ENCODE peak calls at places on chromosomes 4 and X, in four cellular contexts. Q, S, X and O are unnamed samples.

GRCh38 chr4:7299908-7300710 is 107.8 kb downstream of the SORCS2 start:
- DNase-seq in Q (no peak), S (no peak), X (no peak), O (no peak)

GRCh38 chr4:169037491-169037890 is 27.4 kb upstream of the CBR4 start:
- DNase-seq in Q (no peak), S (no peak), X (no peak), O (no peak)

GRCh38 chr4:138406881-138407280 is 164.7 kb upstream of the SLC7A11 start:
- DNase-seq in Q (no peak), S (peak; percentile 69), X (no peak), O (no peak)

GRCh38 chr4:20543131-20543530 is 157.1 kb upstream of the PACRGL start:
- DNase-seq in Q (no peak), S (no peak), X (no peak), O (no peak)

GRCh38 chrX:19040373-19040772 is 56.5 kb upstream of the PHKA2 start:
- DNase-seq in Q (peak; percentile 6), S (no peak), X (no peak), O (no peak)

GRCh38 chr4:13694256-13694655 is 66.7 kb upstream of the BOD1L1 start:
- DNase-seq in Q (no peak), S (no peak), X (no peak), O (no peak)

GRCh38 chrX:36909584-36909983 is 98.6 kb upstream of the FAM47C start:
- DNase-seq in Q (no peak), S (peak; percentile 27), X (no peak), O (peak; percentile 39)

GRCh38 chr4:154073107-154073817 is 284.4 kb upstream of the SFRP2 start:
- DNase-seq in Q (peak; percentile 3), S (peak; percentile 80), X (no peak), O (peak; percentile 20)

GRCh38 chrX:56729152-56729557 is at the start of gene NBDY:
- DNase-seq in Q (peak; percentile 57), S (peak; percentile 55), X (peak; percentile 33), O (no peak)

GRCh38 chr4:54322817-54323417 is 93.8 kb downstream of the PDGFRA start:
- DNase-seq in Q (peak; percentile 79), S (peak; percentile 80), X (peak; percentile 67), O (peak; percentile 46)

GRCh38 chr4:52954771-52955170 is 92.7 kb downstream of the RASL11B start:
- DNase-seq in Q (no peak), S (no peak), X (no peak), O (no peak)

GRCh38 chr4:69999420-69999819 is 3.7 kb downstream of the STATH start:
- DNase-seq in Q (peak; percentile 5), S (peak; percentile 19), X (no peak), O (no peak)

GRCh38 chrX:74536142-74537010 is 78.0 kb downstream of the RLIM start:
- DNase-seq in Q (peak; percentile 54), S (peak; percentile 86), X (peak; percentile 78), O (peak; percentile 57)

GRCh38 chrX:19682712-19683331 is 167.5 kb upstream of the MAP3K15 start:
- DNase-seq in Q (peak; percentile 66), S (peak; percentile 96), X (peak; percentile 68), O (peak; percentile 90)

GRCh38 chrX:12496343-12496742 is 294.9 kb upstream of the PRPS2 start:
- DNase-seq in Q (no peak), S (no peak), X (no peak), O (no peak)

GRCh38 chrX:23844502-23845138 is 61.6 kb downstream of the SAT1 start:
- DNase-seq in Q (no peak), S (peak; percentile 59), X (peak; percentile 49), O (no peak)

GRCh38 chr4:183260491-183261151 is 59.5 kb downstream of the CLDN22 start:
- DNase-seq in Q (no peak), S (no peak), X (peak; percentile 46), O (no peak)

GRCh38 chrX:87626996-87627395 is 109.4 kb downstream of the KLHL4 start:
- DNase-seq in Q (no peak), S (no peak), X (no peak), O (no peak)
- H3K4me3 ChIP-seq in Q (no peak overlapping the region), S (no peak overlapping the region), X (no peak overlapping the region), O (no peak overlapping the region)

DNA sequence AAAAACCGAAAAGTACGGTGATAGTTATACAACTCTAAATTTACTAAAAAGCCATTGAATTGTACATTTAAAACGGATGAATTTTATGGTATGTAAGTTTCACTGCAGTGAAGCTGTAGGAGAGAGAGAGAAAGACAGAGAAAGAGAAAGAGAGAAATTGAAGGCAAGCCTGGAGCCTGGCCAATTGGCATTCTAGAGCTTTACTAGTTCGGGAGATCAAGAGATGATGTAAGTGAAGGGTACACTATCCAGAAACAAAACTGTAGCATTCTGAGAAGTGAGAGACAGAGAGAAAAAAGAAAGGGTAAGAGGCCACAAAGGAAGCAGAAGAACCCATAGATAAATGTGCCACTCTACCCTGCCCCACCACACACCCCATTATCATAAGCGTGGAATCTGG is 123.1 kb upstream of the PLS3 start:
- DNase-seq in Q (no peak), S (peak; percentile 39), X (no peak), O (no peak)
- TF ChIP-seq CTCF in Q (no peak), S (no peak), X (no peak), O (no peak)

DNA sequence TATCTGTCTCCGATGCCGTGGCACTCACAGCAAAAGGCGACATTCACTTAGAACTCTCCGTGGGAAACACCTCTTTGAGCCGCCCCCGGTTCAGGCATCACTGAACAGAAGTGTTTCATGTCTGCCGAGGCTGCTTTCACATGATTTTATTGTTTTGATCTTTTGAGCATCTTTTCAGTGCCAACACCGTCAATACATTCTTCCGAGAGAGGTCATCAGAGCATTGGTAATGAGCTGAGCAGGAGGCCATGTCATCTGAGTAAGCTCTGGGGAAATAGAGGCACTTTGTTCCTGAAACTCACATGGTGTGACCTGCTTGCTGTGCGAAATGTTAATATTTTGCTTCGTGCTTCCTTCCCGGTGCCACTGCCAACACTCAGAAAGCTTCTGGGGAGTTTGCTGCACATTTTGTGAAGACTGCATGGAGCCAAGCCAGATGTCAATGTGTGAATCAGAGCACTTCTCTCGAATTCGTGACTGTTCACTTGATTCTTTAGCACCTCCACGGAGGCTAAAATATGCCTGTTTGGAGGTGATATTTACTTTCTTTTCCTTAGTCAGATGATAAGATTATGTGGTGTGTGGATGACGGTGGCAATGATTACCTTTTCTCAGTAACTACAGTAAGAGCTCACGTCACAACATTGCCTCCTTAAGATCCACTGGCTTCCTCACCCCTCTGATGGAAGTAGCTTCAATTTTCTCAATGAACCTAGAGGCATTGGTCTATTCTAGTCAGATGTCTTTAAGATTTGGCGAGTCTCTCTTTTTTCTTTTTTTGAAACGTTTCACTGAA is 222.3 kb upstream of the HS3ST1 start:
- DNase-seq in Q (no peak), S (no peak), X (no peak), O (peak; percentile 4)
- H3K4me3 ChIP-seq in Q (no peak overlapping the region), S (no peak overlapping the region), X (no peak overlapping the region), O (no peak overlapping the region)

GRCh38 chrX:131802836-131803626 is 220.1 kb upstream of the STK26 start:
- DNase-seq in Q (peak; percentile 40), S (no peak), X (peak; percentile 84), O (no peak)
- TF ChIP-seq CTCF in Q (peak; percentile 58), S (peak; percentile 34), X (no peak), O (peak; percentile 65)

DNA sequence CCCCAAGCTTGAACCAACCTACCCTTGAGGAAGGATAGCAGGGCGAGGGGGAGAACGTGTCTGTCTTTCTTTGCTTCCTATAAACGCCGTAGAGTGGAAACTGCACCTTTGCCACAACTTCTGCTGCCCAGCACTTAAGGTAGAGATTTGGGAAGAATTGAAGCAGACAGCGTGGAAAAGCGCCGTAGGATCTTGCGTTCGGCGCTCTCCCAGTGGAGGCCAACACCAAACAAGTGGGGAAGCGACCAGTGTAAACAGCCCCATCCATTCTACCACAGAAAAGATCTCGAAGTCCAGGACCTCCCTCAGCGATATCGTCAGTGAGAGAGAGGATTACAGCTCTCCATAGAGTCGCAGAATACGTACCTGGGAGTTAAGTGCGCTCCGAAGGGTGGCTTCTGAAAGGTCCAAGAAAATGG is 3.9 kb upstream of the NKX6-1 start:
- DNase-seq in Q (no peak), S (no peak), X (no peak), O (no peak)
- H3K4me3 ChIP-seq in Q (no peak overlapping the region), S (no peak overlapping the region), X (no peak overlapping the region), O (no peak overlapping the region)